ENCODE peak calls at places on chromosomes 3 and 15, in four cellular contexts. O, U, Y and S are unnamed samples.

GRCh38 chr3:151037746-151038145 is 47.7 kb upstream of the MED12L start:
- DNase-seq in U (peak; percentile 41), O (no peak), Y (no peak), S (peak; percentile 4)

GRCh38 chr3:133535971-133536634 is 37.4 kb upstream of the CDV3 start:
- DNase-seq in Y (peak; percentile 70), O (no peak), U (peak; percentile 69), S (no peak)

GRCh38 chr15:59933607-59934006 is 70.5 kb upstream of the FOXB1 start:
- DNase-seq in U (no peak), Y (no peak), O (no peak), S (no peak)

GRCh38 chr3:172666181-172666872 is 44.5 kb downstream of the NCEH1 start:
- DNase-seq in U (no peak), Y (no peak), O (no peak), S (no peak)

GRCh38 chr3:62968128-62968527 is 92.9 kb upstream of the CADPS start:
- DNase-seq in U (no peak), Y (no peak), O (no peak), S (no peak)

GRCh38 chr3:114144909-114145688 is 33.8 kb downstream of the DRD3 start:
- DNase-seq in U (peak; percentile 5), Y (no peak), O (no peak), S (no peak)

GRCh38 chr15:68334661-68335124 is 57.1 kb downstream of the FEM1B start:
- DNase-seq in Y (no peak), O (no peak), U (no peak), S (no peak)

GRCh38 chr3:71694358-71694999 is 30.7 kb downstream of the EIF4E3 start:
- DNase-seq in Y (no peak), U (no peak), O (no peak), S (no peak)

GRCh38 chr3:60651799-60652198 is 599.5 kb downstream of the FHIT start:
- DNase-seq in Y (no peak), O (no peak), U (no peak), S (no peak)

GRCh38 chr15:38257676-38258075 is 5.0 kb downstream of the SPRED1 start:
- DNase-seq in U (no peak), O (no peak), Y (no peak), S (no peak)

GRCh38 chr3:45943207-45943846 is at the start of gene CXCR6:
- DNase-seq in O (no peak), Y (no peak), U (no peak), S (no peak)

GRCh38 chr3:58008140-58009025 is at the start of gene FLNB:
- DNase-seq in U (peak; percentile 79), O (peak; percentile 99), Y (peak; percentile 45), S (peak; percentile 48)
- TF ChIP-seq REST in U (no peak), O (peak; percentile 43), Y (no peak), S (no peak)

DNA sequence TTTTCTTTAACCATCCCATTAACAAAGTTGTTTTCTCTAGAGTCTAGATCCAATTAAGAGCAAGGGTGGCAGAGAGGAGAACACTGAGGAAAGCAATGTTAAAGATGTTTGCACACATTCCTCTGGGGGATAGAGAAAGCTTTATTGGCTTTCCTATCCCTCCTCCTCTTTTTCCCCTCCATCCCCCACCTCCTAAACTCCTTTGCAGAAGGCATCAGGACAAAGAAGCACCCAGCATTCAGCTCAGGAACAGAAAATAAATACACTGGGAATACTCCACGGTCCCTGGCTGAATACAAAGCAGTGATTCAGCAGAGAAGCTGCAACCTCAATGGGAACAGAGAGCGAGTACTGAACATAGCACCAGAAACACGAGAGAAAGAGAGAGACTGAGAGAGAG is 21.9 kb downstream of the LSAMP start:
- DNase-seq in Y (no peak), U (no peak), O (no peak), S (no peak)
- H3K27ac ChIP-seq in Y (no peak overlapping the region), U (no peak overlapping the region), O (no peak overlapping the region), S (no peak overlapping the region)

DNA sequence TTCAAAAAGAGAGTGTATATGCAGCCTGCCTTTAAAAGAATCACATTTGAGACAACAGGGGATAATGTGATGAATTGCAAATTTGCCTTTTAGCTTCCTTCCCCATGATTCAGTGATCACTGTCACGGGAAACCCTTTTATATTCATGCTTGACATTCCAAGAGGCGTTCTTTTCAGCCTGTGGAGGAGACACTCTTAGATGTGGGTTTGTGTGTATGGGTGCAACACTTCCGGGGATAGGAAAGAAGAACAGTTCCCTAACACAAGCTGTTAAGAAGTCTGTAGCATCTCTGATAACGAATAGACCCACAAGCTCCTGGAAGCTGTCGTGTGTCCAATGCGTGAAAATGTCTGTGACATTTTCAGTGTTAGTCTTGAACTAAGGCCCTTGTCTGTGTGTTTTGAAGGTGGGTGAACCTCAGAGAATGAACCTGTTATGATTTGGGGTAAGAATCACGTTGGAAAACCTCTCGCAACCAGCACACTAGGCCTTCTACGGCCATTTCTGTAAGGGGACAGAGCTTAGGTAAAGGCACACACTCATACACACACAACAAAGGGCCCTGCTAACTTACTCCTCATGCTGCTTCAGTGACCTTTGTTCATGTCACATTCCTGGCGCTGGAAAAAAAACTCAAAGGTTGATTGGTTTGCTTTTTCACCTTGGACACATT is 229.2 kb upstream of the ST8SIA2 start:
- DNase-seq in O (no peak), U (no peak), Y (peak; percentile 88), S (no peak)
- TF ChIP-seq MAX in O (no peak), U (no peak), Y (peak; percentile 81), S (no peak)

GRCh38 chr15:23052522-23052921 is 13.2 kb upstream of the TUBGCP5 start:
- DNase-seq in U (no peak), Y (no peak), O (no peak), S (no peak)
- TF ChIP-seq REST in U (peak; percentile 73), Y (no peak), O (peak; percentile 53), S (peak; percentile 4)

DNA sequence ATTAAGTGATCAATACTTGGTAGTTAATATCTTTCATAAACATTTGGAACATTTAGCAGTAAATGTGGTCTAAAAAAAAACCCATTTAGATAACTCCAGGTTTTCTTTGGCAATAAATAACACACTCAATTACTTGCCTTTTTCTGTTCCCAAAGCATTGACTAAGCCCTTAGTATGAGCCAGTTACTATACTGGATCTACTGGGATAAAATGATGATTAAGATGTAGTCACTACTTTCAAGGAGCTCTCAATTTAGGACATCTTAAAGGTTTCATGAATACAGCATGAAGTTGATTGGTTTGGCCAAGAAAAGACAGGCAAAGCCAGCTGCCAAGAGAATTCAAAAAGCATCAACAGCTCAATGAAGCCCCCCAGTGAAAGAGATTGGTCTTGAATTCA is 250.9 kb downstream of the EPHA3 start:
- DNase-seq in O (no peak), U (no peak), Y (no peak), S (no peak)
- H3K27ac ChIP-seq in O (no peak overlapping the region), U (no peak overlapping the region), Y (no peak overlapping the region), S (no peak overlapping the region)